ENCODE peak calls at places on chromosome 19, in ten cellular contexts. H is GM10248; N is left ventricle myocardium superior; Y is T-helper 22 cell; S is foreskin fibroblast; C is KG1; I is posterior vena cava; M is activated T-cell treated with anti-CD3 and anti-CD28 coated beads, Interleukin-2, amount 50 U/mL, for 4 hours; W is sciatic nerve; F is PC-3. V is an unnamed sample.

GRCh38 chr19:41649827-41650226 is 23.0 kb upstream of the CEACAM4 start:
- DNase-seq in H (no peak), W (no peak), Y (no peak), N (no peak), F (peak), I (no peak), S (no peak), M (no peak), C (no peak), V (no peak)

GRCh38 chr19:41994521-41994971 is 516 bp upstream of the ATP1A3 start:
- DNase-seq in M (peak), C (no peak), N (no peak), H (no peak), F (no peak), W (no peak), Y (no peak), I (no peak), S (no peak), V (no peak)

GRCh38 chr19:12400618-12401502 is at the start of gene ZNF799:
- DNase-seq in N (peak), F (peak), S (peak), M (peak), Y (peak), W (peak), C (peak), H (peak), I (peak), V (peak)

GRCh38 chr19:13748169-13748884 is 16.0 kb upstream of the MRI1 start:
- DNase-seq in C (peak), I (no peak), H (no peak), N (no peak), S (peak), Y (no peak), W (no peak), M (no peak), F (peak), V (no peak)

GRCh38 chr19:4305253-4305612 is 835 bp downstream of the FSD1 start:
- DNase-seq in H (no peak), I (no peak), S (no peak), F (no peak), C (no peak), N (no peak), Y (no peak), W (no peak), M (no peak), V (no peak)

GRCh38 chr19:33674575-33675367 is 53.0 kb downstream of the CHST8 start:
- DNase-seq in N (no peak), F (no peak), Y (no peak), C (no peak), W (no peak), S (no peak), I (peak), H (no peak), M (no peak), V (no peak)

GRCh38 chr19:30742539-30742938 is 370.4 kb downstream of the ZNF536 start:
- DNase-seq in F (no peak), H (no peak), Y (no peak), W (no peak), N (no peak), S (no peak), M (no peak), I (no peak), C (no peak), V (no peak)

GRCh38 chr19:55657004-55657747 is 2.3 kb downstream of the U2AF2 start:
- DNase-seq in N (no peak), Y (no peak), C (no peak), M (no peak), S (peak), W (no peak), F (peak), H (no peak), I (no peak), V (no peak)

GRCh38 chr19:53037101-53038097 is 7.1 kb upstream of the ERVV-2 start:
- DNase-seq in M (no peak), H (peak), W (peak), S (peak), Y (no peak), N (peak), I (no peak), F (no peak), C (no peak), V (no peak)

GRCh38 chr19:47445937-47446402 is 25.7 kb downstream of the SLC8A2 start:
- DNase-seq in H (no peak), C (no peak), S (peak), W (no peak), F (peak), M (peak), Y (peak), I (no peak), N (peak), V (peak)

GRCh38 chr19:23817519-23817918 is 58.8 kb upstream of the ZNF681 start:
- DNase-seq in Y (no peak), F (peak), S (peak), I (no peak), C (no peak), H (no peak), M (peak), N (peak), W (no peak), V (no peak)

GRCh38 chr19:56120002-56120370 is 1.1 kb downstream of the ZNF787 start:
- DNase-seq in H (no peak), S (no peak), I (no peak), N (no peak), C (no peak), W (no peak), F (no peak), Y (no peak), M (no peak), V (no peak)

GRCh38 chr19:17654993-17655392 is 33.2 kb downstream of the UNC13A start:
- DNase-seq in W (no peak), C (no peak), I (no peak), F (peak), S (no peak), N (no peak), H (no peak), M (no peak), Y (no peak), V (peak)

GRCh38 chr19:35641515-35642151 is at the start of gene ETV2:
- DNase-seq in I (no peak), W (no peak), Y (no peak), F (no peak), H (peak), C (no peak), M (peak), S (peak), N (peak), V (peak)

V was measured in GM06990.